ENCODE peak calls at places on chromosome 5, in five cellular contexts. L is SK-N-MC, V is aorta, M is T follicular helper cell, P is T-helper 2 cell. A is an unnamed sample.

GRCh38 chr5:7850241-7850532 is 746 bp downstream of the CFAP90 start:
- DNase-seq in L (no peak), V (no peak), M (no peak), P (no peak), A (no peak)

GRCh38 chr5:114450516-114450909 is 88.6 kb downstream of the KCNN2 start:
- DNase-seq in L (no peak), V (no peak), M (no peak), P (no peak), A (no peak)

GRCh38 chr5:148314187-148314586 is 2.0 kb downstream of the SPINK7 start:
- DNase-seq in L (no peak), V (no peak), M (no peak), P (no peak), A (no peak)

GRCh38 chr5:168874713-168875380 is 295.7 kb upstream of the PANK3 start:
- DNase-seq in L (no peak), V (no peak), M (no peak), P (no peak), A (no peak)

GRCh38 chr5:78777901-78778300 is 129.3 kb upstream of the LHFPL2 start:
- DNase-seq in L (no peak), V (no peak), M (no peak), P (no peak), A (no peak)

GRCh38 chr5:108561416-108562204 is 179.7 kb upstream of the FBXL17 start:
- DNase-seq in L (no peak), V (no peak), M (no peak), P (no peak), A (no peak)

GRCh38 chr5:32172908-32173393 is 1.2 kb downstream of the GOLPH3 start:
- DNase-seq in L (peak), V (no peak), M (no peak), P (no peak), A (no peak)

GRCh38 chr5:179772355-179772754 is 21.4 kb upstream of the LTC4S start:
- DNase-seq in L (no peak), V (no peak), M (no peak), P (no peak), A (no peak)

GRCh38 chr5:176387384-176387925 is 943 bp downstream of the NOP16 start:
- DNase-seq in L (no peak), V (peak), M (no peak), P (no peak), A (no peak)

GRCh38 chr5:84016090-84016489 is 295.4 kb upstream of the HAPLN1 start:
- DNase-seq in L (peak), V (no peak), M (no peak), P (no peak), A (no peak)

GRCh38 chr5:36734422-36734821 is 128.0 kb downstream of the SLC1A3 start:
- DNase-seq in L (no peak), V (no peak), M (no peak), P (no peak), A (no peak)

GRCh38 chr5:5551499-5551898 is 129.0 kb downstream of the ICE1 start:
- DNase-seq in L (no peak), V (no peak), M (no peak), P (no peak), A (no peak)

GRCh38 chr5:65779643-65780042 is 57.6 kb downstream of the NLN start:
- DNase-seq in L (no peak), V (no peak), M (no peak), P (no peak), A (no peak)

GRCh38 chr5:174937201-174938130 is 213.1 kb downstream of the MSX2 start:
- DNase-seq in L (no peak), V (no peak), M (no peak), P (no peak), A (no peak)

GRCh38 chr5:112930082-112930344 is 8.0 kb upstream of the REEP5 start:
- DNase-seq in L (no peak), V (no peak), M (no peak), P (no peak), A (no peak)